ENCODE peak calls at places on chromosome 11, in six cellular contexts. W is T-helper 2 cell; Q is stimulated activated CD4-positive, alpha-beta T cell treated with anti-CD3 and anti-CD28 coated beads, Interleukin-15, amount 100 ng/mL, for 24 hours; U is stimulated activated naive CD8-positive, alpha-beta T cell treated with anti-CD3 and anti-CD28 coated beads, Interleukin-15, Interleukin-2, amounts not matched to agents 100 U/mL and 50 U/mL, for 24 hours; G is dorsolateral prefrontal cortex; Y is C1 segment of cervical spinal cord. E is an unnamed sample.

GRCh38 chr11:2670541-2671100 is 29.2 kb downstream of the KCNQ1OT1 start:
- DNase-seq in G (no peak), Q (no peak), U (no peak), Y (no peak), W (no peak), E (no peak)

GRCh38 chr11:107050126-107050525 is 31.9 kb upstream of the GUCY1A2 start:
- DNase-seq in Q (no peak), W (no peak), Y (no peak), U (no peak), G (no peak), E (no peak)

GRCh38 chr11:126114486-126115252 is 52.0 kb upstream of the CDON start:
- DNase-seq in U (no peak), G (no peak), Q (no peak), W (no peak), Y (no peak), E (no peak)

GRCh38 chr11:83694191-83694905 is 408.2 kb upstream of the CCDC90B start:
- DNase-seq in G (peak; percentile 62), Q (no peak), W (no peak), Y (no peak), U (no peak), E (no peak)

GRCh38 chr11:126918556-126918955 is 82.0 kb downstream of the KIRREL3 start:
- DNase-seq in U (no peak), W (no peak), Y (no peak), G (no peak), Q (no peak), E (no peak)

GRCh38 chr11:27076121-27076589 is 35.5 kb downstream of the BBOX1 start:
- DNase-seq in Q (no peak), W (no peak), G (no peak), Y (no peak), U (no peak), E (no peak)

GRCh38 chr11:77198440-77198849 is 70.4 kb downstream of the MYO7A start:
- DNase-seq in G (peak; percentile 23), U (peak; percentile 51), W (peak; percentile 12), Y (no peak), Q (peak; percentile 60), E (peak; percentile 36)

GRCh38 chr11:128921790-128922189 is 20.9 kb downstream of the TP53AIP1 start:
- DNase-seq in U (no peak), Q (no peak), G (no peak), W (no peak), Y (no peak), E (no peak)

GRCh38 chr11:36672815-36673450 is 74.9 kb upstream of the RAG2 start:
- DNase-seq in W (peak; percentile 30), G (no peak), U (no peak), Q (no peak), Y (peak; percentile 0), E (no peak)

GRCh38 chr11:8167796-8168195 is 1.0 kb downstream of the RIC3 start:
- DNase-seq in G (no peak), U (no peak), W (peak; percentile 3), Y (peak; percentile 14), Q (no peak), E (no peak)

E was measured in activated naive CD8-positive, alpha-beta T cell treated with anti-CD3 and anti-CD28 coated beads for 36 hours.